ENCODE peak calls at places on chromosomes 7 and 10, in five cellular contexts. One of them, this sample, is unnamed.

GRCh38 chr10:52443419-52444388 is 129.6 kb downstream of the DKK1 start:
- DNase-seq in lower lobe of right lung: no peak
- DNase-seq in WERI-Rb-1: no peak
- DNase-seq in IMR-90: peak; percentile 87
- DNase-seq in BE2C: no peak
- DNase-seq in this sample: no peak

GRCh38 chr10:10785627-10786333 is 231.9 kb upstream of the CELF2 start:
- DNase-seq in BE2C: no peak
- DNase-seq in WERI-Rb-1: no peak
- DNase-seq in lower lobe of right lung: no peak
- DNase-seq in IMR-90: peak; percentile 67
- DNase-seq in this sample: no peak

GRCh38 chr10:88991161-88991899 is 732 bp downstream of the FAS start:
- DNase-seq in lower lobe of right lung: peak; percentile 80
- DNase-seq in IMR-90: peak; percentile 68
- DNase-seq in WERI-Rb-1: peak; percentile 56
- DNase-seq in BE2C: peak; percentile 28
- DNase-seq in this sample: peak; percentile 86

GRCh38 chr7:112069879-112070321 is 136.3 kb downstream of the DOCK4 start:
- DNase-seq in lower lobe of right lung: no peak
- DNase-seq in WERI-Rb-1: no peak
- DNase-seq in BE2C: no peak
- DNase-seq in IMR-90: peak; percentile 46
- DNase-seq in this sample: no peak

GRCh38 chr10:32446701-32447406 is 914 bp downstream of the CCDC7 start:
- DNase-seq in IMR-90: peak; percentile 22
- DNase-seq in lower lobe of right lung: no peak
- DNase-seq in WERI-Rb-1: no peak
- DNase-seq in BE2C: no peak
- DNase-seq in this sample: peak; percentile 14

GRCh38 chr7:151626422-151627115 is 106.9 kb upstream of the RHEB start:
- DNase-seq in BE2C: peak; percentile 63
- DNase-seq in IMR-90: no peak
- DNase-seq in WERI-Rb-1: peak; percentile 60
- DNase-seq in lower lobe of right lung: no peak
- DNase-seq in this sample: no peak

GRCh38 chr7:2530076-2530967 is 10.7 kb downstream of the LFNG start:
- DNase-seq in WERI-Rb-1: no peak
- DNase-seq in IMR-90: no peak
- DNase-seq in lower lobe of right lung: peak; percentile 78
- DNase-seq in BE2C: peak; percentile 18
- DNase-seq in this sample: peak; percentile 95

GRCh38 chr7:8160810-8161209 is 101.2 kb downstream of the ICA1 start:
- DNase-seq in lower lobe of right lung: no peak
- DNase-seq in WERI-Rb-1: no peak
- DNase-seq in BE2C: no peak
- DNase-seq in IMR-90: no peak
- DNase-seq in this sample: no peak

GRCh38 chr10:12719365-12719764 is 282.1 kb downstream of the CCDC3 start:
- DNase-seq in lower lobe of right lung: no peak
- DNase-seq in BE2C: no peak
- DNase-seq in WERI-Rb-1: no peak
- DNase-seq in IMR-90: peak; percentile 39
- DNase-seq in this sample: no peak

GRCh38 chr10:77806511-77807157 is 119.9 kb downstream of the DLG5 start:
- DNase-seq in IMR-90: no peak
- DNase-seq in lower lobe of right lung: peak; percentile 20
- DNase-seq in WERI-Rb-1: no peak
- DNase-seq in BE2C: no peak
- DNase-seq in this sample: no peak

GRCh38 chr10:77807706-77808105 is 118.8 kb downstream of the DLG5 start:
- DNase-seq in BE2C: no peak
- DNase-seq in lower lobe of right lung: peak; percentile 21
- DNase-seq in IMR-90: no peak
- DNase-seq in WERI-Rb-1: no peak
- DNase-seq in this sample: no peak

GRCh38 chr10:77805676-77806075 is 120.9 kb downstream of the DLG5 start:
- DNase-seq in BE2C: no peak
- DNase-seq in IMR-90: no peak
- DNase-seq in lower lobe of right lung: peak; percentile 24
- DNase-seq in WERI-Rb-1: no peak
- DNase-seq in this sample: no peak

GRCh38 chr10:77801474-77802238 is 124.9 kb downstream of the DLG5 start:
- DNase-seq in BE2C: no peak
- DNase-seq in IMR-90: peak; percentile 52
- DNase-seq in lower lobe of right lung: peak; percentile 10
- DNase-seq in WERI-Rb-1: no peak
- DNase-seq in this sample: peak; percentile 88

GRCh38 chr10:77804371-77804770 is 122.2 kb downstream of the DLG5 start:
- DNase-seq in WERI-Rb-1: no peak
- DNase-seq in IMR-90: no peak
- DNase-seq in BE2C: no peak
- DNase-seq in lower lobe of right lung: peak; percentile 19
- DNase-seq in this sample: no peak
- H3K36me3 ChIP-seq in WERI-Rb-1: peaks cover 78% of the 10 kb centered on the region
- H3K36me3 ChIP-seq in IMR-90: peaks cover 59% of the 10 kb centered on the region
- H3K36me3 ChIP-seq in BE2C: peaks cover 20% of the 10 kb centered on the region
- H3K36me3 ChIP-seq in lower lobe of right lung: peaks cover 88% of the 10 kb centered on the region
- H3K36me3 ChIP-seq in this sample: peaks cover 26% of the 10 kb centered on the region

GRCh38 chr10:79171504-79171903 is 102.7 kb downstream of the ZMIZ1 start:
- DNase-seq in lower lobe of right lung: no peak
- DNase-seq in IMR-90: no peak
- DNase-seq in WERI-Rb-1: no peak
- DNase-seq in BE2C: no peak
- DNase-seq in this sample: no peak
- H3K36me3 ChIP-seq in lower lobe of right lung: peaks cover 59% of the 10 kb centered on the region
- H3K36me3 ChIP-seq in IMR-90: peaks cover 57% of the 10 kb centered on the region
- H3K36me3 ChIP-seq in WERI-Rb-1: peaks cover 3% of the 10 kb centered on the region
- H3K36me3 ChIP-seq in BE2C: peaks cover 21% of the 10 kb centered on the region
- H3K36me3 ChIP-seq in this sample: peaks cover 69% of the 10 kb centered on the region

GRCh38 chr7:102006695-102007094 is 189.3 kb downstream of the CUX1 start:
- DNase-seq in BE2C: no peak
- DNase-seq in IMR-90: no peak
- DNase-seq in WERI-Rb-1: no peak
- DNase-seq in lower lobe of right lung: no peak
- DNase-seq in this sample: peak; percentile 35
- H3K36me3 ChIP-seq in BE2C: no peaks in the 10 kb centered on the region
- H3K36me3 ChIP-seq in IMR-90: no peaks in the 10 kb centered on the region
- H3K36me3 ChIP-seq in WERI-Rb-1: no peaks in the 10 kb centered on the region
- H3K36me3 ChIP-seq in lower lobe of right lung: peaks cover 5% of the 10 kb centered on the region
- H3K36me3 ChIP-seq in this sample: no peaks in the 10 kb centered on the region

GRCh38 chr7:55517191-55517633 is 55.1 kb downstream of the VOPP1 start:
- DNase-seq in IMR-90: peak; percentile 32
- DNase-seq in lower lobe of right lung: no peak
- DNase-seq in BE2C: no peak
- DNase-seq in WERI-Rb-1: no peak
- DNase-seq in this sample: no peak

GRCh38 chr7:55515569-55516279 is 56.6 kb downstream of the VOPP1 start:
- DNase-seq in lower lobe of right lung: no peak
- DNase-seq in WERI-Rb-1: no peak
- DNase-seq in IMR-90: no peak
- DNase-seq in BE2C: no peak
- DNase-seq in this sample: no peak

GRCh38 chr7:55516399-55516798 is 55.9 kb downstream of the VOPP1 start:
- DNase-seq in WERI-Rb-1: no peak
- DNase-seq in lower lobe of right lung: no peak
- DNase-seq in BE2C: no peak
- DNase-seq in IMR-90: no peak
- DNase-seq in this sample: no peak

GRCh38 chr7:55518836-55519235 is 53.5 kb downstream of the VOPP1 start:
- DNase-seq in lower lobe of right lung: no peak
- DNase-seq in BE2C: no peak
- DNase-seq in IMR-90: no peak
- DNase-seq in WERI-Rb-1: no peak
- DNase-seq in this sample: no peak

DNA sequence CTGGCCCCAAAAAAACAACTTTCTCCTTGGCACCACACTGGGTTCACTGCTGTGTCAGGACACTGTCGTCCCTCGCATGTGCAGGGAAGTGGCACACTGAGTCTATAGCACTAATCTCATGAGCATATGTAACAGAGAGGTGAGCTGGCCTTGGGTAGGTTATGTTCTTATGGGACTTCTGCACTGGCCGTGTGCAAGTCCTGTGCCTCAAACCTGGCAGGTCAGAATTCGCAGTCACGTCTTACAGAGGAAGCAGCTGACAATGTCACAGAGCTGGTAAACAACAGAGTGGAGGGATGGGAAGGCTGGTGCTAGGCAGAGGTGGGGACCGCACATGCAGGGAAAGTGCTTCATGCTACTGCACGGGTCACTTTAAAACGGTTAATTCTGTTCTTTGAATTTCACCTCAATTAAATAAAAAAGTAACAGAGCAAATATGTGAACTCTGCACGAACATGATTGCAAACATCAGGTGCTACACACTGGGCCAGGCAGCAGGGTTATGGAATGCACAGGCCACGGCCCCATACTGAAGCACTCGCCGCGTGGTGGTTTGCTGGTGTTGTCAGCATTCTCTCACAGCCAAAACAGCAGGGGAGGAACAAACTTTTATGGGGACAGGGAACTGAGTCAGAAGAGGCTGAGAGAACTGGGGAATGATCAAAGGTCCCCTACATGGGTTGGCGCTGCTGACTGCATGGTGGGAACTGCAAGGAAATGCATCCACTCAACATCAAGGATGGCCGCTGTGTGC is 54.2 kb downstream of the VOPP1 start:
- DNase-seq in WERI-Rb-1: no peak
- DNase-seq in BE2C: no peak
- DNase-seq in lower lobe of right lung: no peak
- DNase-seq in IMR-90: no peak
- DNase-seq in this sample: no peak
- H3K36me3 ChIP-seq in WERI-Rb-1: peaks cover 11% of the 10 kb centered on the region
- H3K36me3 ChIP-seq in BE2C: peaks cover 7% of the 10 kb centered on the region
- H3K36me3 ChIP-seq in lower lobe of right lung: peaks cover 39% of the 10 kb centered on the region
- H3K36me3 ChIP-seq in IMR-90: peaks cover 39% of the 10 kb centered on the region
- H3K36me3 ChIP-seq in this sample: peaks cover 17% of the 10 kb centered on the region

DNA sequence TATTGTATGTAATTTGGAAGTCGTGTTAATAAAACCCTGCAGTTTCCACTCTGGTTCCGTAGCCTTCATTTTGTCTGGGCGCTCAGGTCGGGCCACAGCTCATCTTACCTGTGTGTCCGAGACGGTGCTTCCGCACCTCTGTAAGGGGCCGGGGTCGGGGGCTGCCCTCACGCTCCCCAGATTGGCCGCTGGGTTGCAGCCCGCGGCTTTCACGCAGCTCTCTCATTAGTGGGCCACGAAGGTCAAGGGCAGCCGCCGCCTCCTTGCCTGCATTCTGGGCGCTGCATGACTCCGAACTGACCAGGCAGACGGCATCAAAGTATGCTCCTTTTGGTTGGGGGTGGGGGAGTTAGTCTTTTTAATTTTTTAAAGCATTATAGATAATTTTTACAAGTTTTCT is 30.8 kb downstream of the SHH start:
- DNase-seq in BE2C: no peak
- DNase-seq in lower lobe of right lung: no peak
- DNase-seq in WERI-Rb-1: no peak
- DNase-seq in IMR-90: no peak
- DNase-seq in this sample: no peak
- H3K36me3 ChIP-seq in BE2C: peaks cover 1% of the 10 kb centered on the region
- H3K36me3 ChIP-seq in lower lobe of right lung: peaks cover 62% of the 10 kb centered on the region
- H3K36me3 ChIP-seq in WERI-Rb-1: peaks cover 31% of the 10 kb centered on the region
- H3K36me3 ChIP-seq in IMR-90: peaks cover 25% of the 10 kb centered on the region
- H3K36me3 ChIP-seq in this sample: peaks cover 11% of the 10 kb centered on the region

GRCh38 chr7:17315974-17316373 is 17.5 kb downstream of the AHR start:
- DNase-seq in lower lobe of right lung: no peak
- DNase-seq in IMR-90: no peak
- DNase-seq in WERI-Rb-1: no peak
- DNase-seq in BE2C: no peak
- DNase-seq in this sample: no peak
- H3K36me3 ChIP-seq in lower lobe of right lung: peaks cover 19% of the 10 kb centered on the region
- H3K36me3 ChIP-seq in IMR-90: peaks cover 5% of the 10 kb centered on the region
- H3K36me3 ChIP-seq in WERI-Rb-1: no peaks in the 10 kb centered on the region
- H3K36me3 ChIP-seq in BE2C: no peaks in the 10 kb centered on the region
- H3K36me3 ChIP-seq in this sample: peaks cover 48% of the 10 kb centered on the region

This sample was measured in osteoblast.